ENCODE peak calls at places on chromosomes 16 and 17, in six cellular contexts. D, T, W, M, N and J are unnamed samples.

GRCh38 chr17:40442392-40443195 is 656 bp upstream of the IGFBP4 start:
- DNase-seq in D (peak), T (no peak), W (no peak), M (no peak), N (no peak), J (no peak)

GRCh38 chr17:79799174-79799537 is 2.3 kb upstream of the CBX8 start:
- DNase-seq in D (no peak), T (no peak), W (peak), M (no peak), N (no peak), J (no peak)

GRCh38 chr16:2280981-2281542 is 13.1 kb upstream of the RNPS1 start:
- DNase-seq in D (no peak), T (no peak), W (no peak), M (no peak), N (no peak), J (no peak)

GRCh38 chr16:75250089-75250808 is 1.2 kb downstream of the BCAR1 start:
- DNase-seq in D (no peak), T (no peak), W (no peak), M (no peak), N (no peak), J (no peak)

GRCh38 chr16:84806256-84806889 is 13.4 kb upstream of the CRISPLD2 start:
- DNase-seq in D (peak), T (peak), W (peak), M (no peak), N (no peak), J (peak)

GRCh38 chr17:44438634-44439033 is 49.2 kb upstream of the ITGA2B start:
- DNase-seq in D (no peak), T (no peak), W (peak), M (no peak), N (no peak), J (no peak)

GRCh38 chr16:16148755-16149154 is 74.5 kb downstream of the ABCC6 start:
- DNase-seq in D (no peak), T (no peak), W (no peak), M (no peak), N (no peak), J (no peak)

GRCh38 chr17:72684405-72685020 is 408.0 kb downstream of the SLC39A11 start:
- DNase-seq in D (no peak), T (no peak), W (no peak), M (no peak), N (peak), J (no peak)

GRCh38 chr17:82435103-82435502 is 15.4 kb downstream of the CYBC1 start:
- DNase-seq in D (no peak), T (no peak), W (no peak), M (no peak), N (no peak), J (no peak)

GRCh38 chr16:16014329-16015224 is 65.2 kb downstream of the ABCC1 start:
- DNase-seq in D (no peak), T (no peak), W (no peak), M (no peak), N (peak), J (no peak)

GRCh38 chr17:62165378-62165722 is 100.3 kb upstream of the MED13 start:
- DNase-seq in D (no peak), T (peak), W (no peak), M (no peak), N (peak), J (no peak)

GRCh38 chr16:58022601-58023371 is 2.8 kb upstream of the MMP15 start:
- DNase-seq in D (no peak), T (no peak), W (peak), M (no peak), N (no peak), J (no peak)

GRCh38 chr17:2237521-2237921 is 66.1 kb downstream of the SMG6 start:
- DNase-seq in D (no peak), T (no peak), W (no peak), M (no peak), N (no peak), J (no peak)

GRCh38 chr16:86076606-86077005 is 177.6 kb downstream of the IRF8 start:
- DNase-seq in D (no peak), T (no peak), W (no peak), M (no peak), N (no peak), J (no peak)

GRCh38 chr16:65837431-65837986 is 529.0 kb upstream of the CDH5 start:
- DNase-seq in D (no peak), T (no peak), W (no peak), M (no peak), N (no peak), J (no peak)

GRCh38 chr17:83196973-83197880 is 117.8 kb downstream of the METRNL start:
- DNase-seq in D (no peak), T (no peak), W (no peak), M (no peak), N (no peak), J (no peak)

GRCh38 chr16:1772908-1773702 is at the start of gene MRPS34:
- DNase-seq in D (peak), T (peak), W (peak), M (peak), N (peak), J (peak)

GRCh38 chr16:63331111-63331510 is 1294.9 kb upstream of the CDH8 start:
- DNase-seq in D (no peak), T (no peak), W (no peak), M (no peak), N (no peak), J (no peak)

GRCh38 chr17:69607162-69607834 is 192.8 kb downstream of the MAP2K6 start:
- DNase-seq in D (no peak), T (peak), W (peak), M (peak), N (peak), J (peak)

GRCh38 chr16:81185416-81185815 is 53.1 kb upstream of the BCO1 start:
- DNase-seq in D (no peak), T (no peak), W (no peak), M (no peak), N (no peak), J (no peak)

GRCh38 chr16:3788711-3789374 is 71.5 kb upstream of the TRAP1 start:
- DNase-seq in D (no peak), T (no peak), W (no peak), M (no peak), N (no peak), J (no peak)

GRCh38 chr17:15441315-15441714 is 26.1 kb downstream of the CDRT4 start:
- DNase-seq in D (no peak), T (no peak), W (no peak), M (no peak), N (no peak), J (no peak)

GRCh38 chr16:81576696-81577095 is 132.1 kb downstream of the CMIP start:
- DNase-seq in D (no peak), T (no peak), W (no peak), M (no peak), N (no peak), J (no peak)

GRCh38 chr17:50205931-50206505 is 4.6 kb upstream of the COL1A1 start:
- DNase-seq in D (no peak), T (no peak), W (no peak), M (peak), N (no peak), J (no peak)

GRCh38 chr17:73883175-73883574 is 238.9 kb upstream of the SDK2 start:
- DNase-seq in D (no peak), T (no peak), W (no peak), M (no peak), N (no peak), J (no peak)

GRCh38 chr16:19672378-19672777 is 45.6 kb downstream of the KNOP1 start:
- DNase-seq in D (no peak), T (no peak), W (no peak), M (no peak), N (no peak), J (no peak)

GRCh38 chr17:14919049-14919545 is 346.0 kb downstream of the PMP22 start:
- DNase-seq in D (no peak), T (no peak), W (no peak), M (no peak), N (no peak), J (no peak)

GRCh38 chr17:40500709-40501108 is 714 bp downstream of the TNS4 start:
- DNase-seq in D (no peak), T (no peak), W (no peak), M (no peak), N (no peak), J (no peak)

GRCh38 chr17:70961341-70961740 is 792.0 kb downstream of the KCNJ2 start:
- DNase-seq in D (no peak), T (no peak), W (no peak), M (no peak), N (no peak), J (no peak)

GRCh38 chr17:66152756-66153155 is 39.2 kb downstream of the CEP112 start:
- DNase-seq in D (no peak), T (no peak), W (no peak), M (no peak), N (no peak), J (no peak)

GRCh38 chr17:72056155-72056554 is 64.7 kb upstream of the SOX9 start:
- DNase-seq in D (no peak), T (no peak), W (no peak), M (no peak), N (no peak), J (no peak)

GRCh38 chr16:27727941-27728340 is 178.0 kb downstream of the KATNIP start:
- DNase-seq in D (no peak), T (no peak), W (no peak), M (no peak), N (no peak), J (no peak)

DNA sequence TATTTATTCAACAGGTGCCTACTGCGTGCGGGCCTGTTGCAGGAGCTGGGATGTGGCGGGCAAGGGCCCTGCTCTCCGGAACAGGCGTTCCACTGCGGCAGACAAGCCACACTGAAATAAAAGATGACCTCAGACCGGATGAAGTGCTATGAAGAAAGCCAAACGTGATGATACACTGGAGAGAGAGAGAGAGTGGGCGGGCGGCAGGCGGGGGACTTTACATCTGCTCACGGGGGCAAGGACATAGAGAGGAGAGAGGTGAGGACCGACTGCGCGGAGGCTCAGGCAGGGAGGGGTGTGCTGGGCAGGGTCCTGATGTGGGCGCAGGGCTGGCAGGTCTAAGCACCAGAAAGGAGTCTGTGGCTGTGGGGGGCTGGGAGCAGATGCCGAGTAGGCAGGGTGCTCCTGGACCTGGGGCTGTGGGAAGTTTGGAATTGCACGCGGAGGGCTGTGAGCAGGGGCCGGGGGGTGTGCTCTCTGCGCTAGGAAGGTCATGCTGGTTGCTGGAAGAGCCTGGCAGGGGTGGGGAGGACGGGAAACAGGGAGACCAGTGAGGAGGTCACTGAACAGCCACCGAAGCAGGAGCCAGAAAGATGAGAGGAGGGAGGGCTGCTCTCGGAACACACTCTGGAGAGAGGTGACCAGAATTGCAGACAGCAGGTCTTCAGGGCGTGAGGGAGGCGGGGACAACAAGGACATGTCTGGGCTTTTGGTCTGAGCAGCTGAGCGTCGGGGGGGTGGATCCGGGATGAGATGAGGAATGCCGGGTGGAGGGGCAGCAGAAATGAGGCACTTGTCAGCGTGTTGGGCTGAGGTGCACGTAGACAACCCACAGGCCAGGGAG is 9.9 kb downstream of the MXRA7 start:
- DNase-seq in D (no peak), T (no peak), W (peak), M (no peak), N (peak), J (no peak)
- TF ChIP-seq GABPA in D (no peak), T (no peak), W (peak), M (no peak), N (peak), J (no peak)

GRCh38 chr16:30413116-30413806 is 5.9 kb downstream of the ZNF771 start:
- DNase-seq in D (no peak), T (no peak), W (no peak), M (no peak), N (no peak), J (no peak)

GRCh38 chr16:30409125-30410060 is 2.0 kb downstream of the ZNF771 start:
- DNase-seq in D (peak), T (peak), W (peak), M (peak), N (peak), J (peak)

GRCh38 chr16:30406911-30407793 is at the start of gene ZNF771:
- DNase-seq in D (peak), T (no peak), W (peak), M (peak), N (peak), J (peak)

GRCh38 chr16:30407794-30408534 is 558 bp downstream of the ZNF771 start:
- DNase-seq in D (no peak), T (no peak), W (no peak), M (peak), N (no peak), J (no peak)
- H3K27ac ChIP-seq in D (peak), T (no peak), W (peak), M (peak), N (peak), J (peak)

GRCh38 chr17:59756236-59756818 is 48.9 kb downstream of the VMP1 start:
- DNase-seq in D (no peak), T (no peak), W (no peak), M (no peak), N (peak), J (no peak)
- TF ChIP-seq GABPA in D (no peak), T (no peak), W (no peak), M (no peak), N (no peak), J (no peak)

GRCh38 chr17:76032073-76032779 is 5.1 kb upstream of the EVPL start:
- DNase-seq in D (no peak), T (no peak), W (peak), M (no peak), N (peak), J (no peak)

GRCh38 chr17:76033139-76033538 is 6.0 kb upstream of the EVPL start:
- DNase-seq in D (no peak), T (no peak), W (no peak), M (no peak), N (no peak), J (no peak)

GRCh38 chr17:76032780-76033108 is 5.6 kb upstream of the EVPL start:
- DNase-seq in D (no peak), T (no peak), W (no peak), M (no peak), N (no peak), J (no peak)

GRCh38 chr17:76036497-76037380 is 9.6 kb upstream of the EVPL start:
- DNase-seq in D (no peak), T (no peak), W (peak), M (no peak), N (no peak), J (no peak)

GRCh38 chr17:76034433-76035185 is 7.5 kb upstream of the EVPL start:
- DNase-seq in D (no peak), T (no peak), W (no peak), M (no peak), N (no peak), J (no peak)
- H3K27ac ChIP-seq in D (no peak), T (no peak), W (no peak), M (no peak), N (no peak), J (no peak)

GRCh38 chr17:5516060-5516792 is 29.9 kb downstream of the MIS12 start:
- DNase-seq in D (peak), T (no peak), W (no peak), M (no peak), N (peak), J (peak)

GRCh38 chr17:5510776-5511175 is 24.4 kb downstream of the MIS12 start:
- DNase-seq in D (no peak), T (no peak), W (no peak), M (no peak), N (no peak), J (no peak)

GRCh38 chr17:5513610-5514009 is 27.2 kb downstream of the MIS12 start:
- DNase-seq in D (no peak), T (no peak), W (no peak), M (no peak), N (no peak), J (peak)

GRCh38 chr17:5509482-5509881 is 23.1 kb downstream of the MIS12 start:
- DNase-seq in D (no peak), T (no peak), W (no peak), M (no peak), N (no peak), J (no peak)

GRCh38 chr17:5514976-5515375 is 28.6 kb downstream of the MIS12 start:
- DNase-seq in D (no peak), T (no peak), W (no peak), M (no peak), N (no peak), J (no peak)
- TF ChIP-seq GABPA in D (no peak), T (no peak), W (no peak), M (no peak), N (no peak), J (no peak)

GRCh38 chr17:12600349-12600748 is 65.3 kb upstream of the MYOCD start:
- DNase-seq in D (no peak), T (no peak), W (no peak), M (no peak), N (no peak), J (no peak)

GRCh38 chr17:12592941-12593340 is 72.7 kb upstream of the MYOCD start:
- DNase-seq in D (no peak), T (no peak), W (no peak), M (no peak), N (no peak), J (no peak)

GRCh38 chr17:12597895-12598294 is 67.8 kb upstream of the MYOCD start:
- DNase-seq in D (no peak), T (no peak), W (no peak), M (no peak), N (no peak), J (no peak)

GRCh38 chr17:12599185-12599920 is 66.3 kb upstream of the MYOCD start:
- DNase-seq in D (no peak), T (no peak), W (no peak), M (no peak), N (no peak), J (no peak)

DNA sequence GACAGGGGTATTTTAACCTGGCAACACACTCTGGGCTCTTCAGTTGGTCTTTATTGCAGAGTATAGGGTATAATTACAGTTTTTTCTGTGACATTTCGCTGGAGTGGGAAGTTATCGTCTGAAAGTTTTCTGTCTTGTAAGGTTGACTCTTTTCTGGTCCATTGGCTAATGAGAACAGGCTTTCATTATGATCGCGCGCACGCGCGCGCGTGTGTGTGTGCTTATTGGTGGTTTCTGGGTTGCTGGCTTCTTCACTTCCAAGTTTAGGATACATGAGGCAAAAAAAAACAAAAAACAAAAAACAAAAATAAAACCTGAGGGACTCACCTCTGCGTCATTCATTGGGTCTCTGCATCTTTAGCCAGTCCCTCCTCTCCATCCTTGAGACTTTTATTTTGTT is 68.7 kb upstream of the MYOCD start:
- DNase-seq in D (no peak), T (no peak), W (no peak), M (no peak), N (no peak), J (no peak)
- H3K27ac ChIP-seq in D (no peak), T (no peak), W (no peak), M (no peak), N (no peak), J (no peak)

GRCh38 chr16:23132921-23133532 is 16.2 kb downstream of the USP31 start:
- DNase-seq in D (no peak), T (no peak), W (no peak), M (no peak), N (no peak), J (no peak)
- TF ChIP-seq GABPA in D (no peak), T (no peak), W (no peak), M (no peak), N (no peak), J (no peak)